ENCODE peak calls at places on chromosomes 7 and 10, in seven cellular contexts. One of them, this sample, is unnamed.

GRCh38 chr10:131631619-131632018 is 269.2 kb upstream of the PPP2R2D start:
- DNase-seq in stomach: no peak
- DNase-seq in Peyer's patch: no peak
- DNase-seq in sigmoid colon: no peak
- DNase-seq in tibial nerve: no peak
- DNase-seq in heart right ventricle: no peak
- DNase-seq in left ventricle myocardium inferior: no peak
- DNase-seq in this sample: no peak

GRCh38 chr7:122902751-122903495 is 16.7 kb upstream of the CADPS2 start:
- DNase-seq in stomach: no peak
- DNase-seq in Peyer's patch: no peak
- DNase-seq in sigmoid colon: no peak
- DNase-seq in tibial nerve: no peak
- DNase-seq in heart right ventricle: no peak
- DNase-seq in left ventricle myocardium inferior: no peak
- DNase-seq in this sample: no peak

GRCh38 chr7:481219-481930 is 38.3 kb downstream of the PDGFA start:
- DNase-seq in stomach: peak; percentile 20
- DNase-seq in Peyer's patch: no peak
- DNase-seq in sigmoid colon: peak; percentile 41
- DNase-seq in tibial nerve: no peak
- DNase-seq in heart right ventricle: no peak
- DNase-seq in left ventricle myocardium inferior: peak; percentile 10
- DNase-seq in this sample: no peak

GRCh38 chr10:95403690-95404459 is 113.1 kb upstream of the PDLIM1 start:
- DNase-seq in stomach: no peak
- DNase-seq in Peyer's patch: no peak
- DNase-seq in sigmoid colon: no peak
- DNase-seq in tibial nerve: no peak
- DNase-seq in heart right ventricle: peak; percentile 64
- DNase-seq in left ventricle myocardium inferior: peak; percentile 66
- DNase-seq in this sample: no peak

GRCh38 chr7:155643804-155644177 is 670 bp upstream of the RBM33 start:
- DNase-seq in stomach: no peak
- DNase-seq in Peyer's patch: no peak
- DNase-seq in sigmoid colon: no peak
- DNase-seq in tibial nerve: no peak
- DNase-seq in heart right ventricle: no peak
- DNase-seq in left ventricle myocardium inferior: no peak
- DNase-seq in this sample: peak; percentile 67

GRCh38 chr10:84563868-84564267 is 235.5 kb downstream of the CCSER2 start:
- DNase-seq in stomach: no peak
- DNase-seq in Peyer's patch: no peak
- DNase-seq in sigmoid colon: no peak
- DNase-seq in tibial nerve: no peak
- DNase-seq in heart right ventricle: no peak
- DNase-seq in left ventricle myocardium inferior: no peak
- DNase-seq in this sample: no peak

GRCh38 chr10:84166620-84167288 is 6.8 kb upstream of the GPR15LG start:
- DNase-seq in stomach: no peak
- DNase-seq in Peyer's patch: no peak
- DNase-seq in sigmoid colon: no peak
- DNase-seq in tibial nerve: no peak
- DNase-seq in heart right ventricle: no peak
- DNase-seq in left ventricle myocardium inferior: no peak
- DNase-seq in this sample: no peak

GRCh38 chr10:50234486-50234885 is 16.8 kb downstream of the ASAH2 start:
- DNase-seq in stomach: no peak
- DNase-seq in Peyer's patch: no peak
- DNase-seq in sigmoid colon: no peak
- DNase-seq in tibial nerve: no peak
- DNase-seq in heart right ventricle: no peak
- DNase-seq in left ventricle myocardium inferior: no peak
- DNase-seq in this sample: no peak

GRCh38 chr10:13776861-13777301 is 190.1 kb downstream of the PRPF18 start:
- DNase-seq in stomach: no peak
- DNase-seq in Peyer's patch: no peak
- DNase-seq in sigmoid colon: no peak
- DNase-seq in tibial nerve: no peak
- DNase-seq in heart right ventricle: no peak
- DNase-seq in left ventricle myocardium inferior: no peak
- DNase-seq in this sample: no peak

GRCh38 chr7:129170373-129171021 is 17.9 kb upstream of the SMO start:
- DNase-seq in stomach: no peak
- DNase-seq in Peyer's patch: no peak
- DNase-seq in sigmoid colon: no peak
- DNase-seq in tibial nerve: no peak
- DNase-seq in heart right ventricle: no peak
- DNase-seq in left ventricle myocardium inferior: no peak
- DNase-seq in this sample: no peak

GRCh38 chr7:94280836-94281235 is 113.9 kb upstream of the COL1A2 start:
- DNase-seq in stomach: no peak
- DNase-seq in Peyer's patch: no peak
- DNase-seq in sigmoid colon: no peak
- DNase-seq in tibial nerve: no peak
- DNase-seq in heart right ventricle: no peak
- DNase-seq in left ventricle myocardium inferior: no peak
- DNase-seq in this sample: no peak

GRCh38 chr7:94276046-94276445 is 118.6 kb upstream of the COL1A2 start:
- DNase-seq in stomach: no peak
- DNase-seq in Peyer's patch: no peak
- DNase-seq in sigmoid colon: no peak
- DNase-seq in tibial nerve: no peak
- DNase-seq in heart right ventricle: no peak
- DNase-seq in left ventricle myocardium inferior: no peak
- DNase-seq in this sample: no peak

GRCh38 chr7:94276797-94277196 is 117.9 kb upstream of the COL1A2 start:
- DNase-seq in stomach: no peak
- DNase-seq in Peyer's patch: no peak
- DNase-seq in sigmoid colon: no peak
- DNase-seq in tibial nerve: no peak
- DNase-seq in heart right ventricle: no peak
- DNase-seq in left ventricle myocardium inferior: no peak
- DNase-seq in this sample: no peak

GRCh38 chr7:94274828-94275227 is 119.9 kb upstream of the COL1A2 start:
- DNase-seq in stomach: no peak
- DNase-seq in Peyer's patch: no peak
- DNase-seq in sigmoid colon: no peak
- DNase-seq in tibial nerve: no peak
- DNase-seq in heart right ventricle: no peak
- DNase-seq in left ventricle myocardium inferior: no peak
- DNase-seq in this sample: no peak

DNA sequence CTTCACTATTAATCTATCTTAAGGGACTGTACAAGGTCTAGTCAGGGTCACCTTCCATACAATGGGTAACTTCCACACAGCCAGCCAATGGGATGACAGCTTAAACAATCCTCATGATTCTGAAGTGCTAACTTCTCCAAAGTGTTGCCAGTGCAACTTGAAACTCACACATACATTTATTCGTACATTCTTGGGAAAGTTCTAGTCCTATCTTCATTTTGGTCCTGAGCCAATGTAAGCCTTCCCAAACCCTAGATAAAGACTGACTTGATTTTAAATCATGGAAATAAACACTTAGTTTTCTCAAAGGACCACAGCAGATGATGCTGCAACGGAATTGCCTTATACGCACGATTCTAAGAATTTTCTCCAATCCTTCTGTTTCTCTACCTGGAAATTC is 117.5 kb upstream of the COL1A2 start:
- DNase-seq in stomach: no peak
- DNase-seq in Peyer's patch: no peak
- DNase-seq in sigmoid colon: no peak
- DNase-seq in tibial nerve: no peak
- DNase-seq in heart right ventricle: no peak
- DNase-seq in left ventricle myocardium inferior: no peak
- DNase-seq in this sample: no peak
- H3K27ac ChIP-seq in stomach: no peak overlapping the region
- H3K27ac ChIP-seq in Peyer's patch: no peak overlapping the region
- H3K27ac ChIP-seq in sigmoid colon: no peak overlapping the region
- H3K27ac ChIP-seq in tibial nerve: no peak overlapping the region
- H3K27ac ChIP-seq in heart right ventricle: no peak overlapping the region
- H3K27ac ChIP-seq in left ventricle myocardium inferior: no peak overlapping the region
- H3K27ac ChIP-seq in this sample: no peak overlapping the region

GRCh38 chr10:98485959-98486358 is 39.2 kb upstream of the HPS1 start:
- DNase-seq in stomach: no peak
- DNase-seq in Peyer's patch: no peak
- DNase-seq in sigmoid colon: no peak
- DNase-seq in tibial nerve: no peak
- DNase-seq in heart right ventricle: no peak
- DNase-seq in left ventricle myocardium inferior: no peak
- DNase-seq in this sample: no peak

GRCh38 chr10:98487692-98488091 is 41.0 kb upstream of the HPS1 start:
- DNase-seq in stomach: no peak
- DNase-seq in Peyer's patch: no peak
- DNase-seq in sigmoid colon: no peak
- DNase-seq in tibial nerve: no peak
- DNase-seq in heart right ventricle: no peak
- DNase-seq in left ventricle myocardium inferior: no peak
- DNase-seq in this sample: no peak

GRCh38 chr10:98486421-98486820 is 39.7 kb upstream of the HPS1 start:
- DNase-seq in stomach: no peak
- DNase-seq in Peyer's patch: no peak
- DNase-seq in sigmoid colon: no peak
- DNase-seq in tibial nerve: no peak
- DNase-seq in heart right ventricle: no peak
- DNase-seq in left ventricle myocardium inferior: no peak
- DNase-seq in this sample: no peak

GRCh38 chr10:98489561-98490481 is 43.1 kb upstream of the HPS1 start:
- DNase-seq in stomach: no peak
- DNase-seq in Peyer's patch: no peak
- DNase-seq in sigmoid colon: no peak
- DNase-seq in tibial nerve: no peak
- DNase-seq in heart right ventricle: no peak
- DNase-seq in left ventricle myocardium inferior: no peak
- DNase-seq in this sample: no peak

DNA sequence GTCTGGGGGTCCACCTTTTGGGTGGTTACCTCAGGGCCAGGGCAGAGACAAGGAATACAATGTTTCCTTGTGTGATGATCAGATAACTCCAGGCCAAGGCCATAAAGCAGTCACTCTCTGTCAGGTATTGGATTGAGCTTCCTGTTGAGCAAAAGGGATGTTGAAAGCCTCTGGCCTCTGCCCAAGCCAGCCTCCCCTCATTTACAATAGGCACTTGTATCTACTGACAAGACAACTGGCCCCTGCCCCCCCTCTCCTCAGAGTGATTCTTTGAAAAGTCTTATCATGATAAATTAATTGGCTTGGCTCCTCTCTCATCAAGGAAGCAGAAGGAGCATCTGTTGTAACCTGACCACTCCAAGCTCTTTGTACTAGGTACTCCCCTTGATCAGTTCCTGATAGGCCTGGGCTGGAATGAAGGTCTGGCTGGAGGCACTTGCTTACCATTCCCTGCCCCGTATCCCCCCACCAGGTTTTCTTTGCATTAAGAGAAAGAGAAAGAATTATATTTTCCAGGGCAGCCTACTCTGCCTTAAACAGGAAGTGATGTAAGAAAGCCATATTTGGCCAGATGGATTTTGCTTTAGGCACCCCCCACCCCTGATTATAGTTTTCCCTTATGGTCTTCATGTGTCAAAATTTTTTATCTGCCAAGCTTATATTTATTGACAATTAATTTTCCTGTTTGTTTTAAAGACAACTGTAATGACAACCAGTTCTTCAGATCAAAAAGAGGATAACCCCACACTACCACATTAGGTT is 42.1 kb upstream of the HPS1 start:
- DNase-seq in stomach: no peak
- DNase-seq in Peyer's patch: no peak
- DNase-seq in sigmoid colon: no peak
- DNase-seq in tibial nerve: peak; percentile 36
- DNase-seq in heart right ventricle: no peak
- DNase-seq in left ventricle myocardium inferior: no peak
- DNase-seq in this sample: no peak
- H3K27ac ChIP-seq in stomach: no peak overlapping the region
- H3K27ac ChIP-seq in Peyer's patch: no peak overlapping the region
- H3K27ac ChIP-seq in sigmoid colon: no peak overlapping the region
- H3K27ac ChIP-seq in tibial nerve: no peak overlapping the region
- H3K27ac ChIP-seq in heart right ventricle: no peak overlapping the region
- H3K27ac ChIP-seq in left ventricle myocardium inferior: no peak overlapping the region
- H3K27ac ChIP-seq in this sample: no peak overlapping the region

DNA sequence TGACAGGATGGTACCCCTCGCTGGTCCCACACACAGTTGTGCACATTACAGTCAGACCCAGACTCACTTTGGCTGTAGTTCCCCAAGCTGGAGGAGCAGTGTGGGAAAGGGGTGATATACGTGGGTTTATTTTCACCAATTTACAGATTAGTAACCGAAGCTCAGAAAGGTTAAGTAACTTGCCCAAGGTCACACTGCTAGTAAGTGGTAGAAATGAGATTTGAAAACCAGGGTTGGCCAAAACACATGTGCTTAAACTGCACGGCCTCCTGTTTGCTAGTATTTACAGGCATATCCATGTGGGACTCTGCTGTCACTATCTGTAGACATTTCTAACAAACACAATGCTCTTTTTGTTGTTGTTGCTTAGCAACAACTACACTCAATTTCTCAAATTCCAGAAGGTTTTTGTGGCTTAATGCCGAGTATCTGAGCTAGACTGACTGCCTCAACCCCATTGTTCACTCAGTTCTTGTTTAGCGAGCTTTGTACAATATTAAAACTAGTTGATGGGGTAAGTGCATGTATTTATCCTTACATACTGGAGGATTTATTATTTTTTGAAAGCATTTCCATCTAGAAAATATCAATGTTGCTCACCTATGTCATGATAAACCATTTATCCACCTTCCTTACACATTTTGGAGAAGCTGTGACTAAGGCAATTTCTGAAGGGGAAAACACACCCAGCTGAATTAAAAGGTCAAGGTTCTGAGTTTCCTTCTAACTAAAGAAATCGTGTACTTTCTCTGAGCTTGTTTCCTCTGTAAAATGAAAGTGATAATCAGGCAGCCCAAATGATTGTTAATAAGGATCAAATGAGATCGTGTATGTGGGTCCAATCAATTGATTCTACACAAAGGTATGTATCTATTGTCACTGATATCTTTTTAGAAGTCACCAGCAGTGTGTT is 5.3 kb upstream of the TMEM139 start:
- DNase-seq in stomach: no peak
- DNase-seq in Peyer's patch: no peak
- DNase-seq in sigmoid colon: no peak
- DNase-seq in tibial nerve: peak; percentile 27
- DNase-seq in heart right ventricle: peak; percentile 37
- DNase-seq in left ventricle myocardium inferior: no peak
- DNase-seq in this sample: no peak
- H3K27ac ChIP-seq in stomach: peak overlapping the region; percentile 73
- H3K27ac ChIP-seq in Peyer's patch: peak overlapping the region; percentile 21
- H3K27ac ChIP-seq in sigmoid colon: peak overlapping the region; percentile 44
- H3K27ac ChIP-seq in tibial nerve: peak overlapping the region; percentile 66
- H3K27ac ChIP-seq in heart right ventricle: peak overlapping the region; percentile 62
- H3K27ac ChIP-seq in left ventricle myocardium inferior: peak overlapping the region; percentile 83
- H3K27ac ChIP-seq in this sample: peak overlapping the region; percentile 90

GRCh38 chr7:98514211-98515150 is 102.6 kb upstream of the NPTX2 start:
- DNase-seq in stomach: no peak
- DNase-seq in Peyer's patch: no peak
- DNase-seq in sigmoid colon: peak; percentile 38
- DNase-seq in tibial nerve: no peak
- DNase-seq in heart right ventricle: no peak
- DNase-seq in left ventricle myocardium inferior: no peak
- DNase-seq in this sample: no peak
- H3K27ac ChIP-seq in stomach: no peak overlapping the region
- H3K27ac ChIP-seq in Peyer's patch: no peak overlapping the region
- H3K27ac ChIP-seq in sigmoid colon: no peak overlapping the region
- H3K27ac ChIP-seq in tibial nerve: no peak overlapping the region
- H3K27ac ChIP-seq in heart right ventricle: no peak overlapping the region
- H3K27ac ChIP-seq in left ventricle myocardium inferior: no peak overlapping the region
- H3K27ac ChIP-seq in this sample: no peak overlapping the region

This sample was measured in substantia nigra.